ENCODE peak calls at places on chromosomes 4 and X, in nine cellular contexts. Q is ELR; S is MCF 10A; X is astrocyte of the spinal cord; C is astrocyte; J is lower lobe of right lung; Y is activated T-helper 1 cell treated with anti-CD3 and anti-CD28 coated beads, Interleukin-2, amount 50 U/mL, for 16 hours; I is GM04504; F is GM06990. V is an unnamed sample.

GRCh38 chr4:173793937-173794510 is 264.0 kb upstream of the HAND2 start:
- DNase-seq in Q (peak; percentile 44), S (no peak), X (peak; percentile 15), C (no peak), J (no peak), Y (no peak), I (no peak), F (no peak), V (no peak)

GRCh38 chr4:83599183-83599582 is 63.3 kb downstream of the GPAT3 start:
- DNase-seq in Q (peak; percentile 61), S (peak; percentile 46), X (peak; percentile 49), C (peak; percentile 39), J (no peak), Y (no peak), I (no peak), F (peak; percentile 28), V (no peak)

GRCh38 chr4:176400816-176401461 is 81.2 kb downstream of the SPCS3 start:
- DNase-seq in Q (peak; percentile 87), S (peak; percentile 51), X (peak; percentile 83), C (peak; percentile 83), J (no peak), Y (no peak), I (peak; percentile 61), F (no peak), V (no peak)

GRCh38 chr4:73344106-73344505 is 60.0 kb upstream of the ALB start:
- DNase-seq in Q (no peak), S (no peak), X (no peak), C (no peak), J (no peak), Y (no peak), I (no peak), F (no peak), V (no peak)

GRCh38 chr4:69858683-69859082 is 1.3 kb downstream of the SULT1E1 start:
- DNase-seq in Q (no peak), S (peak; percentile 81), X (peak; percentile 22), C (no peak), J (no peak), Y (no peak), I (no peak), F (no peak), V (no peak)

GRCh38 chrX:49162620-49163019 is at the start of gene MAGIX:
- DNase-seq in Q (no peak), S (no peak), X (no peak), C (no peak), J (no peak), Y (no peak), I (no peak), F (no peak), V (no peak)

GRCh38 chr4:177717407-177717806 is 275.2 kb upstream of the AGA start:
- DNase-seq in Q (no peak), S (no peak), X (no peak), C (no peak), J (no peak), Y (no peak), I (no peak), F (no peak), V (no peak)

GRCh38 chrX:135484636-135485289 is 35.7 kb upstream of the INTS6L start:
- DNase-seq in Q (peak; percentile 53), S (peak; percentile 44), X (peak; percentile 42), C (peak; percentile 56), J (no peak), Y (no peak), I (peak; percentile 12), F (no peak), V (no peak)

GRCh38 chr4:107824367-107825071 is at the start of gene SGMS2:
- DNase-seq in Q (peak; percentile 90), S (peak; percentile 96), X (peak; percentile 85), C (peak; percentile 82), J (peak; percentile 94), Y (no peak), I (peak; percentile 70), F (peak; percentile 15), V (no peak)

GRCh38 chrX:40612511-40612910 is 10.7 kb upstream of the MPC1L start:
- DNase-seq in Q (no peak), S (no peak), X (no peak), C (no peak), J (no peak), Y (no peak), I (no peak), F (no peak), V (no peak)

GRCh38 chrX:7926914-7927258 is 327 bp downstream of the PNPLA4 start:
- DNase-seq in Q (no peak), S (peak; percentile 2), X (no peak), C (no peak), J (no peak), Y (no peak), I (no peak), F (no peak), V (no peak)

GRCh38 chr4:36267491-36268254 is 13.7 kb upstream of the DTHD1 start:
- DNase-seq in Q (no peak), S (no peak), X (no peak), C (no peak), J (no peak), Y (no peak), I (no peak), F (no peak), V (no peak)

GRCh38 chr4:76830612-76831474 is 67.1 kb downstream of the SOWAHB start:
- DNase-seq in Q (peak; percentile 91), S (peak; percentile 88), X (peak; percentile 79), C (peak; percentile 83), J (no peak), Y (no peak), I (peak; percentile 79), F (no peak), V (no peak)

GRCh38 chrX:8037593-8038348 is 110.6 kb upstream of the PNPLA4 start:
- DNase-seq in Q (peak; percentile 30), S (no peak), X (no peak), C (no peak), J (no peak), Y (no peak), I (no peak), F (no peak), V (no peak)

GRCh38 chr4:69156913-69157312 is 57.6 kb downstream of the UGT2B11 start:
- DNase-seq in Q (peak; percentile 1), S (peak; percentile 23), X (no peak), C (no peak), J (no peak), Y (no peak), I (no peak), F (no peak), V (no peak)

GRCh38 chr4:41991916-41992767 is 1.8 kb downstream of the SLC30A9 start:
- DNase-seq in Q (peak; percentile 56), S (peak; percentile 72), X (no peak), C (peak; percentile 12), J (no peak), Y (no peak), I (no peak), F (no peak), V (no peak)

GRCh38 chrX:83934220-83934619 is 73.3 kb downstream of the CYLC1 start:
- DNase-seq in Q (no peak), S (peak; percentile 15), X (no peak), C (no peak), J (no peak), Y (no peak), I (no peak), F (no peak), V (no peak)

GRCh38 chr4:147901388-147901787 is 169.5 kb downstream of the ARHGAP10 start:
- DNase-seq in Q (peak; percentile 13), S (no peak), X (no peak), C (no peak), J (no peak), Y (no peak), I (no peak), F (no peak), V (no peak)

GRCh38 chr4:109248322-109248895 is 54.0 kb downstream of the COL25A1 start:
- DNase-seq in Q (no peak), S (no peak), X (no peak), C (no peak), J (no peak), Y (no peak), I (no peak), F (no peak), V (no peak)

GRCh38 chr4:151322565-151322964 is 2.8 kb downstream of the SH3D19 start:
- DNase-seq in Q (no peak), S (peak; percentile 45), X (peak; percentile 9), C (peak; percentile 10), J (no peak), Y (no peak), I (no peak), F (no peak), V (no peak)

GRCh38 chr4:130233377-130234047 is 1137.6 kb downstream of the C4orf33 start:
- DNase-seq in Q (peak; percentile 66), S (peak; percentile 28), X (peak; percentile 19), C (no peak), J (no peak), Y (no peak), I (no peak), F (no peak), V (no peak)

GRCh38 chrX:17635231-17635630 is 102.1 kb upstream of the SCML1 start:
- DNase-seq in Q (no peak), S (no peak), X (peak; percentile 60), C (peak; percentile 45), J (no peak), Y (no peak), I (no peak), F (no peak), V (no peak)

GRCh38 chrX:34884693-34885277 is 57.8 kb upstream of the FAM47B start:
- DNase-seq in Q (peak; percentile 81), S (peak; percentile 80), X (peak; percentile 84), C (peak; percentile 81), J (no peak), Y (no peak), I (peak; percentile 61), F (no peak), V (no peak)

GRCh38 chr4:141169391-141169790 is 36.1 kb upstream of the RNF150 start:
- DNase-seq in Q (no peak), S (no peak), X (no peak), C (no peak), J (no peak), Y (no peak), I (no peak), F (no peak), V (no peak)

GRCh38 chr4:149784018-149784417 is 31.6 kb downstream of the IQCM start:
- DNase-seq in Q (peak; percentile 59), S (peak; percentile 70), X (peak; percentile 39), C (peak; percentile 32), J (no peak), Y (no peak), I (no peak), F (no peak), V (no peak)

GRCh38 chr4:143163618-143164017 is 21.1 kb upstream of the USP38 start:
- DNase-seq in Q (no peak), S (no peak), X (no peak), C (no peak), J (no peak), Y (no peak), I (no peak), F (no peak), V (no peak)

GRCh38 chr4:10893417-10893816 is 208.8 kb upstream of the CLNK start:
- DNase-seq in Q (no peak), S (peak; percentile 14), X (no peak), C (no peak), J (no peak), Y (no peak), I (no peak), F (no peak), V (no peak)

GRCh38 chrX:47900833-47901232 is 64.1 kb downstream of the ZNF81 start:
- DNase-seq in Q (no peak), S (no peak), X (no peak), C (no peak), J (no peak), Y (no peak), I (no peak), F (no peak), V (no peak)

GRCh38 chr4:94833394-94833793 is 75.6 kb downstream of the BMPR1B start:
- DNase-seq in Q (no peak), S (no peak), X (peak; percentile 44), C (no peak), J (no peak), Y (no peak), I (no peak), F (no peak), V (no peak)

GRCh38 chr4:15144249-15144966 is 142.1 kb downstream of the CPEB2 start:
- DNase-seq in Q (no peak), S (peak; percentile 18), X (no peak), C (no peak), J (no peak), Y (no peak), I (no peak), F (no peak), V (no peak)

GRCh38 chr4:185141777-185142176 is 1.3 kb upstream of the SLC25A4 start:
- DNase-seq in Q (no peak), S (no peak), X (no peak), C (no peak), J (no peak), Y (no peak), I (no peak), F (no peak), V (no peak)

V was measured in T follicular helper cell.